ENCODE peak calls at places on chromosomes 11 and 22, in seven cellular contexts. T is SJSA1; W is stimulated activated CD4-positive, alpha-beta T cell treated with anti-CD3 and anti-CD28 coated beads, Interleukin-15, amount 100 ng/mL, for 48 hours; L is NAMALWA; M is stimulated activated naive CD4-positive, alpha-beta T cell; B is germinal center; E is AG09309. F is an unnamed sample.

GRCh38 chr11:46389450-46390330 is 1.9 kb downstream of the CHRM4 start:
- DNase-seq in M (no peak), T (peak; percentile 81), B (peak; percentile 81), L (peak; percentile 70), W (peak; percentile 43), E (no peak), F (peak; percentile 48)

GRCh38 chr11:73944085-73944484 is 6.7 kb upstream of the DNAJB13 start:
- DNase-seq in M (no peak), L (no peak), T (no peak), B (no peak), E (no peak), W (no peak), F (no peak)

GRCh38 chr22:43378011-43378704 is 33.7 kb upstream of the MPPED1 start:
- DNase-seq in E (no peak), W (no peak), T (no peak), B (no peak), L (no peak), M (no peak), F (peak; percentile 7)

GRCh38 chr11:129972596-129972995 is 30.0 kb downstream of the PRDM10 start:
- DNase-seq in T (no peak), M (no peak), W (no peak), B (no peak), L (no peak), E (no peak), F (no peak)

GRCh38 chr22:34973926-34974325 is 92.0 kb upstream of the ISX start:
- DNase-seq in L (no peak), B (no peak), E (no peak), W (no peak), M (no peak), T (no peak), F (no peak)

GRCh38 chr22:49013707-49014106 is 814.0 kb downstream of the BRD1 start:
- DNase-seq in L (no peak), E (no peak), B (no peak), T (no peak), W (no peak), M (no peak), F (no peak)

GRCh38 chr11:61028135-61028729 is 56.8 kb downstream of the CD6 start:
- DNase-seq in L (peak; percentile 23), T (no peak), M (peak; percentile 38), E (no peak), B (no peak), W (peak; percentile 68), F (no peak)

GRCh38 chr11:57116654-57117053 is 65.1 kb upstream of the LRRC55 start:
- DNase-seq in T (no peak), E (no peak), W (no peak), M (no peak), L (peak; percentile 53), B (no peak), F (peak; percentile 34)

GRCh38 chr11:9616858-9617257 is 43.4 kb downstream of the WEE1 start:
- DNase-seq in M (no peak), T (no peak), E (no peak), W (peak; percentile 17), L (no peak), B (no peak), F (no peak)

GRCh38 chr11:94511932-94512781 is at the start of gene C11orf97:
- DNase-seq in W (peak; percentile 5), E (no peak), L (no peak), T (peak; percentile 35), B (peak; percentile 28), M (peak; percentile 33), F (peak; percentile 17)

GRCh38 chr11:15941206-15941770 is 415.1 kb downstream of the SOX6 start:
- DNase-seq in B (peak; percentile 65), T (no peak), M (no peak), W (no peak), L (peak; percentile 30), E (no peak), F (no peak)

GRCh38 chr11:112174789-112175595 is at the start of gene BCO2:
- DNase-seq in E (no peak), W (peak; percentile 8), M (no peak), T (peak; percentile 62), L (peak; percentile 77), B (peak; percentile 15), F (peak; percentile 69)

GRCh38 chr11:61293869-61294716 is 1.0 kb downstream of the VWCE start:
- DNase-seq in E (no peak), W (peak; percentile 15), T (no peak), L (peak; percentile 60), M (peak; percentile 31), B (peak; percentile 43), F (no peak)

GRCh38 chr22:22342697-22343602 is 98.4 kb downstream of the VPREB1 start:
- DNase-seq in B (peak; percentile 81), W (peak; percentile 25), T (no peak), M (peak; percentile 52), L (peak; percentile 57), E (no peak), F (no peak)

GRCh38 chr11:76788661-76789442 is 5.7 kb downstream of the TSKU start:
- DNase-seq in T (no peak), L (no peak), M (no peak), B (no peak), W (no peak), E (no peak), F (no peak)

GRCh38 chr11:75582461-75582934 is 20.4 kb downstream of the SERPINH1 start:
- DNase-seq in L (no peak), B (no peak), M (no peak), E (no peak), T (no peak), W (no peak), F (no peak)

GRCh38 chr11:8387693-8388092 is 124.0 kb upstream of the LMO1 start:
- DNase-seq in E (no peak), L (no peak), B (no peak), T (no peak), M (no peak), W (no peak), F (no peak)

GRCh38 chr11:115895594-115895993 is 391.4 kb upstream of the CADM1 start:
- DNase-seq in L (no peak), B (no peak), E (no peak), M (no peak), T (no peak), W (no peak), F (no peak)

GRCh38 chr22:44026630-44027511 is 2.8 kb downstream of the PARVB start:
- DNase-seq in E (no peak), M (no peak), T (no peak), W (peak; percentile 31), L (peak; percentile 81), B (peak; percentile 85), F (peak; percentile 96)

GRCh38 chr11:63769044-63769718 is 606 bp upstream of the ZFTA start:
- DNase-seq in T (no peak), W (no peak), B (peak; percentile 48), L (peak; percentile 50), E (no peak), M (peak; percentile 45), F (no peak)

GRCh38 chr22:36922097-36922608 is 8.7 kb downstream of the CSF2RB start:
- DNase-seq in E (no peak), T (no peak), L (no peak), B (no peak), W (no peak), M (no peak), F (no peak)

GRCh38 chr11:76510060-76511047 is 65.5 kb downstream of the EMSY start:
- DNase-seq in T (no peak), E (peak; percentile 16), B (no peak), L (no peak), W (no peak), M (no peak), F (no peak)

GRCh38 chr22:22099833-22100812 is 117.5 kb upstream of the TOP3B start:
- DNase-seq in B (peak; percentile 43), L (peak; percentile 75), M (no peak), W (no peak), E (no peak), T (no peak), F (no peak)

GRCh38 chr11:16946477-16947282 is 67.5 kb downstream of the PLEKHA7 start:
- DNase-seq in W (no peak), E (no peak), L (peak; percentile 22), M (no peak), B (peak; percentile 35), T (no peak), F (no peak)

GRCh38 chr22:48640890-48641771 is 1186.5 kb downstream of the BRD1 start:
- DNase-seq in M (no peak), B (no peak), W (no peak), E (no peak), L (no peak), T (no peak), F (no peak)

GRCh38 chr22:47033648-47034000 is 271.2 kb downstream of the TBC1D22A start:
- DNase-seq in L (no peak), E (no peak), B (no peak), M (no peak), T (no peak), W (no peak), F (no peak)

GRCh38 chr22:17272511-17272991 is 53.3 kb upstream of the ADA2 start:
- DNase-seq in E (no peak), B (no peak), W (no peak), T (no peak), M (no peak), L (no peak), F (no peak)

GRCh38 chr11:120124355-120124754 is 13.6 kb downstream of the TRIM29 start:
- DNase-seq in L (no peak), W (no peak), B (no peak), M (no peak), T (no peak), E (no peak), F (no peak)

GRCh38 chr11:8267831-8268529 is 4.3 kb upstream of the LMO1 start:
- DNase-seq in W (no peak), E (no peak), B (peak; percentile 44), L (no peak), T (peak; percentile 12), M (peak; percentile 7), F (no peak)

GRCh38 chr11:88484873-88485621 is 147.5 kb upstream of the CTSC start:
- DNase-seq in B (peak; percentile 40), L (peak; percentile 73), E (no peak), T (no peak), W (no peak), M (peak; percentile 9), F (peak; percentile 35)

GRCh38 chr22:42635531-42635930 is 4.9 kb downstream of the ATP5MGL start:
- DNase-seq in E (peak; percentile 75), M (no peak), W (no peak), L (no peak), T (peak; percentile 95), B (no peak), F (peak; percentile 66)

GRCh38 chr11:114609429-114609828 is 13.8 kb upstream of the NXPE4 start:
- DNase-seq in W (no peak), B (no peak), L (no peak), E (no peak), T (no peak), M (no peak), F (no peak)

GRCh38 chr11:60265373-60266214 is 14.9 kb upstream of the MS4A4A start:
- DNase-seq in W (no peak), L (peak; percentile 71), M (peak; percentile 7), E (peak; percentile 0), T (no peak), B (peak; percentile 50), F (peak; percentile 32)

GRCh38 chr11:112086422-112087191 is at the start of the genes SDHD and TIMM8B:
- DNase-seq in B (peak; percentile 94), L (peak; percentile 98), T (peak; percentile 90), E (peak; percentile 82), W (peak; percentile 93), M (peak; percentile 96), F (peak; percentile 93)